ENCODE peak calls at places on chromosomes 13 and 19, in seven cellular contexts. X, C, Q, M, K, S and N are unnamed samples.

GRCh38 chr13:60398949-60399589 is 2.0 kb downstream of the TDRD3 start:
- DNase-seq in M (peak; percentile 18), S (no peak), Q (no peak), K (peak; percentile 43), C (no peak), X (peak; percentile 31), N (peak; percentile 32)

GRCh38 chr13:71831716-71832115 is 35.3 kb downstream of the DACH1 start:
- DNase-seq in K (no peak), X (no peak), M (no peak), C (no peak), S (no peak), Q (no peak), N (no peak)

GRCh38 chr13:38590796-38591507 is 95.9 kb upstream of the FREM2 start:
- DNase-seq in X (peak; percentile 23), C (no peak), Q (no peak), S (no peak), K (no peak), M (no peak), N (no peak)

GRCh38 chr19:44476559-44477408 is 23.5 kb downstream of the ZNF180 start:
- DNase-seq in M (peak; percentile 42), K (peak; percentile 15), S (no peak), Q (no peak), X (no peak), C (no peak), N (no peak)

GRCh38 chr19:18915639-18916038 is 3.5 kb downstream of the COPE start:
- DNase-seq in S (no peak), Q (no peak), K (peak; percentile 30), M (peak; percentile 47), X (peak; percentile 59), C (no peak), N (peak; percentile 51)

GRCh38 chr13:24923305-24923640 is 159.3 kb downstream of the RNF17 start:
- DNase-seq in X (peak; percentile 48), M (peak; percentile 85), Q (no peak), S (no peak), K (peak; percentile 75), C (no peak), N (no peak)

GRCh38 chr19:55674841-55675660 is at the start of gene EPN1:
- DNase-seq in S (peak; percentile 99), K (peak; percentile 96), C (peak; percentile 96), M (peak; percentile 96), Q (peak; percentile 95), X (peak; percentile 96), N (peak; percentile 97)

GRCh38 chr19:53906211-53907192 is 2.6 kb upstream of the CACNG7 start:
- DNase-seq in C (peak; percentile 24), Q (no peak), S (peak; percentile 87), K (no peak), X (peak; percentile 16), M (no peak), N (peak; percentile 45)

GRCh38 chr19:13554506-13555235 is 48.4 kb upstream of the CACNA1A start:
- DNase-seq in S (no peak), C (no peak), K (no peak), M (no peak), X (no peak), Q (no peak), N (no peak)

GRCh38 chr13:35704331-35704730 is 227.8 kb upstream of the MAB21L1 start:
- DNase-seq in S (no peak), M (no peak), Q (no peak), K (peak; percentile 19), C (no peak), X (no peak), N (no peak)

DNA sequence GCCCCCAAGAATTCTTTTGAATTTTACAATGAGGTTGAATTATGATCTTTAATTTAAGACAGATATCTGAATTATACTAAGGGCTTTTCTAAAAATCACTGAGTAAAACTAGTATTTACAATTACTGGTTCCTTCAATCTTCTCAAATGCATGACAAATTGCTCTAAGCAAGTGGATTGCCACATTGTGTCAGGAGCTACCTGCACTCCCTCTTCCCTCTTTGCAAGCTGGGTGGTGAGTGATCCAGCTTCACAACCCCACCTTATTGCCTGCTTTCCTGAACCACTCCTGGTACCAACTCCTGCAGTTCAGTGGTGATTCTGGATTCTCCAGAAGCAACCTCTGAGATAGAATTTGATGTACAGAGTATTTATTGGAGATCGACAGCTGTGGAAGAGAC is 49.9 kb upstream of the SERP2 start:
- DNase-seq in C (no peak), M (no peak), S (no peak), K (no peak), X (no peak), Q (no peak), N (no peak)
- H3K27ac ChIP-seq in C (no peak overlapping the region), M (no peak overlapping the region), S (no peak overlapping the region), K (no peak overlapping the region), X (no peak overlapping the region), Q (no peak overlapping the region), N (no peak overlapping the region)

DNA sequence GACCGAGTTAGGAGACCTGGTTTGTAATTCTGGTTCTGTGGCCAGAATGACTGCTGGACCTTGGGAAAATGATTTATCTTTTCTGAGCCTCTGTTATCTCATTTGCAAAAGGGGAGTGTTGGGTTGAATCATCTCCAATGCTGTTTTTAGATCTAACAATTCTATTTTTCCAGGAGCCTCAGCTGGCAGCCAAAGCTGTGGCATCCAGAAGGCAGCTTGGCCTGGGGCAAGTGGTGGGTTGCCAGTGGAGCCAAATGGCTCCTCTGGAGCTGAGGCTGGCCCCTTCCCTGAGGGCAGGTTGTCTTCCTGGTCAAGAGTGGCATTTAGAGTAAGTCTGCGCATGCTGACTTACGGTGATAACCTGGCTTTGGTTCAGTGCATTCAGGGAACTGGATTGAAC is 21.3 kb downstream of the B3GLCT start:
- DNase-seq in Q (no peak), X (no peak), C (no peak), S (no peak), K (no peak), M (no peak), N (no peak)
- H3K27ac ChIP-seq in Q (peak overlapping the region; percentile 65), X (no peak overlapping the region), C (no peak overlapping the region), S (no peak overlapping the region), K (no peak overlapping the region), M (no peak overlapping the region), N (no peak overlapping the region)

GRCh38 chr19:49118565-49119410 is at the start of gene C19orf73:
- DNase-seq in C (peak; percentile 94), Q (peak; percentile 94), M (peak; percentile 91), X (peak; percentile 95), K (peak; percentile 91), S (peak; percentile 98), N (peak; percentile 96)

GRCh38 chr19:49120325-49120683 is 960 bp downstream of the PPFIA3 start:
- DNase-seq in K (no peak), C (no peak), S (no peak), Q (no peak), M (no peak), X (no peak), N (no peak)

GRCh38 chr19:49119411-49120324 is at the start of gene PPFIA3:
- DNase-seq in C (no peak), Q (peak; percentile 71), X (peak; percentile 37), M (peak; percentile 51), K (peak; percentile 54), S (peak; percentile 91), N (peak; percentile 59)

GRCh38 chr19:49116544-49116943 is 2.4 kb downstream of the LIN7B start:
- DNase-seq in Q (no peak), C (no peak), S (no peak), K (no peak), M (no peak), X (no peak), N (peak; percentile 42)

GRCh38 chr19:49117677-49118564 is 1.0 kb downstream of the C19orf73 start:
- DNase-seq in Q (no peak), K (no peak), S (no peak), C (no peak), M (no peak), X (peak; percentile 35), N (peak; percentile 45)
- H3K27ac ChIP-seq in Q (peak overlapping the region; percentile 95), K (peak overlapping the region; percentile 81), S (no peak overlapping the region), C (peak overlapping the region; percentile 95), M (no peak overlapping the region), X (peak overlapping the region; percentile 100), N (peak overlapping the region; percentile 96)

GRCh38 chr19:40750035-40750284 is 317 bp downstream of the ACTMAP start:
- DNase-seq in X (no peak), K (no peak), S (no peak), M (no peak), Q (no peak), C (no peak), N (no peak)

GRCh38 chr19:40747536-40747935 is 2.7 kb downstream of the ACTMAP start:
- DNase-seq in Q (no peak), C (no peak), X (no peak), M (no peak), K (no peak), S (no peak), N (no peak)

GRCh38 chr19:40754611-40755247 is 3.7 kb downstream of the SNRPA start:
- DNase-seq in X (peak; percentile 92), S (no peak), M (no peak), Q (no peak), K (peak; percentile 19), C (no peak), N (peak; percentile 82)

GRCh38 chr19:40751065-40751923 is at the start of gene SNRPA:
- DNase-seq in M (peak; percentile 98), S (peak; percentile 98), K (peak; percentile 98), C (peak; percentile 97), Q (peak; percentile 99), X (peak; percentile 99), N (peak; percentile 97)

DNA sequence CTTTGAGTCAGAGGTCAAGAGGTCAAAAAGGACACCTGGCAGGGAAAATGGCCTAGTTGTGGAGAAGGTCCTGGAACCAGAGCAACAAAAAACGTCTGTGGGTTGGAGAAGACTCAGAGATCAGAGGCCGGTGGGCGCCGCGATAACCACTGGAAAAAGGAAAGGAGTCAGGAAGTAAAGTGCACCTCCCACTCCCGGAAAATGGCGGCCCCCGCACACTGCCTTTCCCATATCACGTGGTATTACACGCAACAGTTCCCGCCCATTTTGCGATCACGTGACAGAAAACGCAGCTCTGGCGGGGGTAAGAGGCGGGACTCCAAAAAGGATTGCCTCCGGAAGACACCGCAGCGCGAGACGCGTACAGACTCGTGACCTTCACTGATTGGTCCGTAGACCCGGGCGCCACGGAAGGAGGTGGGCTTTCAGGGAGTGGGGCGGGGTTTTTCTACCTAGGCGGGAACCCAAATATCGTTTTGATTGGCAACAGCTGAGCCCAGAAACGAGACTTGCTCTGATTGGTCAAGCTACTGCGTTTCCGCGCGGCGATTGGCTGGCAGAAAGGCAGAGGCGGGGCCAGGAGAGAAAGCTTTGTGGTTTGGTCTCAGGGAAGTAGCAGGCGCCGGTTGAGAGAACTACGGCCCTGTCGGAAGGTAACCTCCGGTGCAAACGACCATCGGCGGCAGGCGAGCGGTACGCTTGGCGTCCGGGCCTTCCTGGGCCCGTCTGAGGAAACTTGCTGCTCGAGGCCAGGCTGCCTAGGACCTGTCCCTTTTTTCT is at the start of gene ACTMAP:
- DNase-seq in M (peak; percentile 100), Q (peak; percentile 100), S (peak; percentile 100), C (peak; percentile 99), K (peak; percentile 100), X (peak; percentile 100), N (peak; percentile 100)
- H3K27ac ChIP-seq in M (peak within 1 kb of the TSS; percentile 84), Q (peak within 1 kb of the TSS; percentile 95), S (peak within 1 kb of the TSS; percentile 62), C (peak within 1 kb of the TSS; percentile 97), K (peak within 1 kb of the TSS; percentile 85), X (peak within 1 kb of the TSS; percentile 96), N (peak within 1 kb of the TSS; percentile 88)

GRCh38 chr19:10432736-10433130 is 12.4 kb downstream of the PDE4A start:
- DNase-seq in X (no peak), Q (no peak), S (no peak), M (no peak), C (no peak), K (no peak), N (no peak)
- H3K27ac ChIP-seq in X (peak overlapping the region; percentile 55), Q (peak overlapping the region; percentile 64), S (no peak overlapping the region), M (no peak overlapping the region), C (peak overlapping the region; percentile 75), K (no peak overlapping the region), N (no peak overlapping the region)